ENCODE peak calls at places on chromosomes 4 and X, in eight cellular contexts. F is T1000; Y is hepatocyte; P is kidney tubule cell; A is substantia nigra; E is T-helper 9 cell; V is OCI-LY7; U is stimulated activated CD4-positive, alpha-beta T cell treated with anti-CD3 and anti-CD28 coated beads, Interleukin-2, amount 100 ng/mL, for 24 hours. D is an unnamed sample.

GRCh38 chr4:111678908-111679307 is 466.3 kb upstream of the FAM241A start:
- DNase-seq in F (no peak), Y (no peak), P (no peak), A (no peak), E (no peak), V (no peak), U (no peak), D (no peak)

GRCh38 chr4:6388713-6389112 is 83.7 kb downstream of the PPP2R2C start:
- DNase-seq in F (no peak), Y (no peak), P (no peak), A (no peak), E (no peak), V (no peak), U (no peak), D (no peak)

GRCh38 chr4:148061795-148062194 is 329.9 kb downstream of the ARHGAP10 start:
- DNase-seq in F (no peak), Y (no peak), P (no peak), A (no peak), E (no peak), V (no peak), U (no peak), D (no peak)

GRCh38 chr4:187415227-187415626 is 580.3 kb upstream of the ZFP42 start:
- DNase-seq in F (no peak), Y (no peak), P (no peak), A (no peak), E (no peak), V (no peak), U (no peak), D (no peak)

GRCh38 chrX:1750267-1750666 is 135.4 kb downstream of the ASMT start:
- DNase-seq in F (no peak), Y (no peak), P (no peak), A (no peak), E (no peak), V (no peak), U (no peak), D (no peak)

GRCh38 chrX:54794795-54795194 is 3.3 kb downstream of the ITIH6 start:
- DNase-seq in F (no peak), Y (no peak), P (no peak), A (no peak), E (no peak), V (no peak), U (no peak), D (no peak)

GRCh38 chrX:143781103-143781502 is 60.6 kb upstream of the SPANXN2 start:
- DNase-seq in F (peak), Y (peak), P (peak), A (no peak), E (no peak), V (no peak), U (no peak), D (no peak)

GRCh38 chrX:154026136-154026806 is 6.6 kb upstream of the IRAK1 start:
- DNase-seq in F (no peak), Y (no peak), P (no peak), A (no peak), E (no peak), V (no peak), U (no peak), D (no peak)